ENCODE peak calls at places on chromosomes 2 and 18, in six cellular contexts. E is effector memory CD4-positive, alpha-beta T cell; M is H9; V is brain microvascular endothelial cell; H is aorta; I is RWPE1. J is an unnamed sample.

GRCh38 chr2:174951746-174952145 is 53.4 kb downstream of the CHN1 start:
- DNase-seq in E (no peak), M (no peak), V (peak), H (no peak), I (no peak), J (no peak)

GRCh38 chr2:240060977-240061591 is 7.8 kb upstream of the OR6B3 start:
- DNase-seq in E (no peak), M (no peak), V (peak), H (no peak), I (peak), J (peak)

GRCh38 chr2:154698789-154699559 is 479 bp downstream of the KCNJ3 start:
- DNase-seq in E (no peak), M (no peak), V (no peak), H (peak), I (no peak), J (no peak)

GRCh38 chr2:175170679-175171304 is 2.8 kb upstream of the ATF2 start:
- DNase-seq in E (no peak), M (no peak), V (no peak), H (no peak), I (no peak), J (no peak)

GRCh38 chr2:64063924-64064331 is 44.7 kb upstream of the VPS54 start:
- DNase-seq in E (no peak), M (peak), V (peak), H (no peak), I (no peak), J (peak)

GRCh38 chr2:144796956-144797355 is 277.0 kb upstream of the ZEB2 start:
- DNase-seq in E (no peak), M (no peak), V (no peak), H (no peak), I (no peak), J (no peak)

GRCh38 chr2:42767899-42768705 is 4.2 kb upstream of the OXER1 start:
- DNase-seq in E (no peak), M (no peak), V (no peak), H (no peak), I (no peak), J (no peak)

GRCh38 chr2:113762377-113763118 is 6.1 kb upstream of the SLC35F5 start:
- DNase-seq in E (no peak), M (no peak), V (peak), H (no peak), I (no peak), J (no peak)

GRCh38 chr2:16487686-16488085 is 177.9 kb downstream of the CYRIA start:
- DNase-seq in E (no peak), M (no peak), V (peak), H (no peak), I (peak), J (peak)

GRCh38 chr18:67476585-67476984 is 39.9 kb downstream of the DSEL start:
- DNase-seq in E (no peak), M (no peak), V (no peak), H (no peak), I (no peak), J (no peak)

GRCh38 chr18:78576967-78577366 is 402.7 kb upstream of the SALL3 start:
- DNase-seq in E (no peak), M (no peak), V (no peak), H (no peak), I (no peak), J (no peak)

GRCh38 chr2:24459224-24459799 is 31.7 kb upstream of the NCOA1 start:
- DNase-seq in E (no peak), M (no peak), V (no peak), H (no peak), I (no peak), J (no peak)

GRCh38 chr2:238160206-238161129 is 1.7 kb downstream of the ERFE start:
- DNase-seq in E (no peak), M (peak), V (no peak), H (peak), I (no peak), J (no peak)

GRCh38 chr2:234954551-234954992 is 2.8 kb downstream of the SH3BP4 start:
- DNase-seq in E (no peak), M (no peak), V (no peak), H (no peak), I (no peak), J (no peak)

GRCh38 chr2:9434484-9434883 is 11.0 kb downstream of the CPSF3 start:
- DNase-seq in E (no peak), M (no peak), V (peak), H (no peak), I (no peak), J (no peak)

GRCh38 chr2:141611143-141611571 is 519.7 kb downstream of the LRP1B start:
- DNase-seq in E (no peak), M (no peak), V (no peak), H (no peak), I (no peak), J (no peak)

GRCh38 chr2:152120430-152120829 is 21.6 kb upstream of the CACNB4 start:
- DNase-seq in E (no peak), M (no peak), V (no peak), H (no peak), I (no peak), J (no peak)

GRCh38 chr2:85990084-85990483 is 101.3 kb upstream of the ST3GAL5 start:
- DNase-seq in E (no peak), M (peak), V (no peak), H (no peak), I (no peak), J (no peak)

GRCh38 chr2:207219716-207220414 is 54.1 kb upstream of the KLF7 start:
- DNase-seq in E (no peak), M (no peak), V (peak), H (no peak), I (peak), J (peak)

GRCh38 chr2:235763816-235764215 is 270.0 kb downstream of the AGAP1 start:
- DNase-seq in E (no peak), M (no peak), V (no peak), H (no peak), I (no peak), J (no peak)

GRCh38 chr2:62527478-62528210 is 21.6 kb upstream of the TMEM17 start:
- DNase-seq in E (no peak), M (no peak), V (no peak), H (no peak), I (no peak), J (no peak)

GRCh38 chr2:10285578-10286198 is 17.0 kb upstream of the HPCAL1 start:
- DNase-seq in E (no peak), M (peak), V (no peak), H (peak), I (peak), J (peak)

GRCh38 chr2:105376789-105377231 is 22.0 kb downstream of the FHL2 start:
- DNase-seq in E (no peak), M (no peak), V (peak), H (no peak), I (no peak), J (no peak)

GRCh38 chr2:108637304-108637669 is 82.0 kb upstream of the RANBP2 start:
- DNase-seq in E (no peak), M (no peak), V (peak), H (no peak), I (no peak), J (peak)

GRCh38 chr2:120842456-120843439 is 107.1 kb downstream of the GLI2 start:
- DNase-seq in E (no peak), M (no peak), V (peak), H (peak), I (no peak), J (no peak)

GRCh38 chr2:230447036-230447435 is 31.0 kb downstream of the SP100 start:
- DNase-seq in E (no peak), M (no peak), V (no peak), H (no peak), I (no peak), J (no peak)

GRCh38 chr2:152694161-152694661 is 23.1 kb downstream of the PRPF40A start:
- DNase-seq in E (no peak), M (no peak), V (peak), H (no peak), I (peak), J (peak)

GRCh38 chr2:149587950-149588487 is 444 bp upstream of the MMADHC start:
- DNase-seq in E (no peak), M (no peak), V (no peak), H (no peak), I (no peak), J (no peak)
- H3K27ac ChIP-seq in E (no peak), M (no peak), V (peak), H (peak), I (peak), J (peak)

GRCh38 chr2:200042944-200043343 is 87.6 kb downstream of the MAIP1 start:
- DNase-seq in E (no peak), M (no peak), V (peak), H (no peak), I (no peak), J (no peak)
- H3K27ac ChIP-seq in E (no peak), M (no peak), V (peak), H (no peak), I (no peak), J (peak)

GRCh38 chr18:3492721-3493120 is 42.7 kb downstream of the TGIF1 start:
- DNase-seq in E (no peak), M (no peak), V (no peak), H (no peak), I (no peak), J (no peak)
- H3K27ac ChIP-seq in E (no peak), M (no peak), V (no peak), H (no peak), I (no peak), J (no peak)

GRCh38 chr2:68094111-68094510 is 31.3 kb upstream of the C1D start:
- DNase-seq in E (no peak), M (no peak), V (no peak), H (no peak), I (no peak), J (no peak)
- H3K27ac ChIP-seq in E (no peak), M (no peak), V (no peak), H (no peak), I (no peak), J (no peak)

GRCh38 chr2:157327200-157327599 is 1.6 kb upstream of the ERMN start:
- DNase-seq in E (no peak), M (no peak), V (no peak), H (no peak), I (no peak), J (no peak)

GRCh38 chr2:157326683-157327082 is 1.1 kb upstream of the ERMN start:
- DNase-seq in E (no peak), M (no peak), V (no peak), H (no peak), I (no peak), J (no peak)

GRCh38 chr2:157327621-157328102 is 2.0 kb upstream of the ERMN start:
- DNase-seq in E (peak), M (peak), V (peak), H (peak), I (peak), J (peak)

GRCh38 chr2:157324331-157324843 is 1.2 kb downstream of the ERMN start:
- DNase-seq in E (no peak), M (no peak), V (no peak), H (no peak), I (no peak), J (no peak)

GRCh38 chr2:157325786-157326185 is at the start of gene ERMN:
- DNase-seq in E (no peak), M (peak), V (no peak), H (no peak), I (no peak), J (no peak)
- H3K27ac ChIP-seq in E (no peak), M (no peak), V (no peak), H (no peak), I (no peak), J (no peak)

GRCh38 chr18:24397131-24397693 is 412 bp downstream of the OSBPL1A start:
- DNase-seq in E (no peak), M (no peak), V (peak), H (peak), I (peak), J (peak)

GRCh38 chr18:24398515-24398914 is 891 bp upstream of the OSBPL1A start:
- DNase-seq in E (no peak), M (peak), V (peak), H (no peak), I (no peak), J (peak)

GRCh38 chr18:24395049-24395780 is 2.4 kb downstream of the OSBPL1A start:
- DNase-seq in E (no peak), M (no peak), V (no peak), H (no peak), I (no peak), J (peak)

GRCh38 chr18:24396082-24396623 is 1.5 kb downstream of the OSBPL1A start:
- DNase-seq in E (no peak), M (no peak), V (no peak), H (no peak), I (no peak), J (no peak)

DNA sequence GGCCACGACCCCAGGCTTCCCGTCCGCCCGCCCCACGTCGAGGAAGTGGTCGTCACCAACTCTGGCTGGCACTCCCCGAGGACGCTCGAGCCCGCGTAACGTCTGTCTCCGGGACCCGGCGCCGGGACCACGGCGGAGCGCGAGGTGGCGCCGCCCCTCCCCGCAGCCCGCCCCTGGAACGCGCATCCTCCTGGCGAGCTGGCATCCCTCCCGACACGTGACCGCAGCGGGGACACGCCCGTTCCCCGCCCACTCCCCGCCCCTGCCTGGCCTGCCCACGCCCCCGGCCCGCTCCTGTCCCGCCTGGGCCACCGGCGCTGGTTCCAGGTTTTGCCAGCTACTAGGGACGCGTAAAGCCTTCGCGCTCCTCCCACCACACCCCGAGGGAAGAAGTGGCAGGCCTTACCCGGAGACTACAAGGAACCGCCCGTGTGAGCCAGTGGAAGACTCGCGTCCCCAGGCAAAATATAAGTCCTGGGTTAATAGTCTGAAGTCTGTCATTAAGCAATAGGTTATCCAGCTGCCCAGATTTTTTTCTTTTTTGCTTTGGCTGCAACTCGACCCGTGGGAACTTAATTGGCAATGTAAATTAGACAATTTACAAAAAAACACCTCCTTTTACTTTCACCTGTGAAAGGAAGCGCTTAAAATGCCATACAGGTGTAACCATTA is at the start of gene OSBPL1A:
- DNase-seq in E (peak), M (peak), V (peak), H (peak), I (peak), J (peak)
- H3K27ac ChIP-seq in E (no peak), M (no peak), V (peak), H (peak), I (peak), J (peak)

DNA sequence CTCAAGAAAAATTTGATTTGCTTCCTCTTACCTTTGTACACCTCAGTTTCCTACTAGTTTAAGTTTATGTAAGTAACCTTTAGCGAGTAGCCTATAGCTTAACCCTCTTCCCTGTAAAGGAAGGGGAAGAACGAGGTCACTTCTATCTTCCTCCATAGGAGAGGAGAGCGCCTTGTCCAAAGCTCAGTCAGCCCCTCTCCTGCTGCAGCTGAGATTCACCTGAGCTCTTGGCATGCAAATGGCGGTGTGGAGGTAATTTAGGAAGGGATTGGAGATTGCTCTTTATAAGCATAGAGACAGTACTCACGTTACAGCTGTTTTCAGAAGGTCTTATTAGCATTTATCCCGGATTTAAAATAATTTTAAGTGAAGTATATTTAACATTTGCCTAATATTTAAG is 27.8 kb upstream of the SERPINB12 start:
- DNase-seq in E (no peak), M (no peak), V (no peak), H (no peak), I (no peak), J (no peak)
- H3K27ac ChIP-seq in E (no peak), M (no peak), V (no peak), H (no peak), I (no peak), J (no peak)

J was measured in hepatocyte.